ENCODE peak calls at places on chromosomes 13 and 19, in eight cellular contexts. One of them, this sample, is unnamed.

GRCh38 chr19:13120817-13121216 is 2.8 kb downstream of the NACC1 start:
- DNase-seq in AG09309: peak
- DNase-seq in HepG2: no peak
- DNase-seq in brain microvascular endothelial cell: peak
- DNase-seq in WTC11: no peak
- DNase-seq in fibroblast of villous mesenchyme: peak
- DNase-seq in retinal pigment epithelial cell: no peak
- DNase-seq in uterus: no peak
- DNase-seq in this sample: peak

GRCh38 chr13:27201661-27202060 is 30.1 kb upstream of the USP12 start:
- DNase-seq in AG09309: no peak
- DNase-seq in HepG2: no peak
- DNase-seq in brain microvascular endothelial cell: no peak
- DNase-seq in WTC11: no peak
- DNase-seq in fibroblast of villous mesenchyme: no peak
- DNase-seq in retinal pigment epithelial cell: no peak
- DNase-seq in uterus: no peak
- DNase-seq in this sample: peak

GRCh38 chr13:26619321-26619720 is 61.8 kb downstream of the WASF3 start:
- DNase-seq in AG09309: peak
- DNase-seq in HepG2: no peak
- DNase-seq in brain microvascular endothelial cell: peak
- DNase-seq in WTC11: no peak
- DNase-seq in fibroblast of villous mesenchyme: peak
- DNase-seq in retinal pigment epithelial cell: no peak
- DNase-seq in uterus: no peak
- DNase-seq in this sample: peak

GRCh38 chr13:37884674-37885073 is 15.1 kb upstream of the TRPC4 start:
- DNase-seq in AG09309: no peak
- DNase-seq in HepG2: no peak
- DNase-seq in brain microvascular endothelial cell: no peak
- DNase-seq in WTC11: no peak
- DNase-seq in fibroblast of villous mesenchyme: no peak
- DNase-seq in retinal pigment epithelial cell: peak
- DNase-seq in uterus: no peak
- DNase-seq in this sample: no peak

GRCh38 chr13:42272115-42272756 is at the start of gene AKAP11:
- DNase-seq in AG09309: no peak
- DNase-seq in HepG2: peak
- DNase-seq in brain microvascular endothelial cell: peak
- DNase-seq in WTC11: peak
- DNase-seq in fibroblast of villous mesenchyme: peak
- DNase-seq in retinal pigment epithelial cell: no peak
- DNase-seq in uterus: peak
- DNase-seq in this sample: peak

GRCh38 chr13:23956106-23956505 is 58.8 kb upstream of the C1QTNF9B start:
- DNase-seq in AG09309: no peak
- DNase-seq in HepG2: no peak
- DNase-seq in brain microvascular endothelial cell: peak
- DNase-seq in WTC11: no peak
- DNase-seq in fibroblast of villous mesenchyme: peak
- DNase-seq in retinal pigment epithelial cell: peak
- DNase-seq in uterus: no peak
- DNase-seq in this sample: peak

GRCh38 chr13:47869780-47870179 is 131.3 kb downstream of the SUCLA2 start:
- DNase-seq in AG09309: no peak
- DNase-seq in HepG2: no peak
- DNase-seq in brain microvascular endothelial cell: no peak
- DNase-seq in WTC11: no peak
- DNase-seq in fibroblast of villous mesenchyme: no peak
- DNase-seq in retinal pigment epithelial cell: no peak
- DNase-seq in uterus: no peak
- DNase-seq in this sample: no peak

GRCh38 chr13:37621811-37622361 is 23.3 kb upstream of the POSTN start:
- DNase-seq in AG09309: peak
- DNase-seq in HepG2: no peak
- DNase-seq in brain microvascular endothelial cell: no peak
- DNase-seq in WTC11: no peak
- DNase-seq in fibroblast of villous mesenchyme: peak
- DNase-seq in retinal pigment epithelial cell: no peak
- DNase-seq in uterus: peak
- DNase-seq in this sample: peak

GRCh38 chr13:21672811-21673591 is 2.1 kb downstream of the FGF9 start:
- DNase-seq in AG09309: no peak
- DNase-seq in HepG2: no peak
- DNase-seq in brain microvascular endothelial cell: no peak
- DNase-seq in WTC11: no peak
- DNase-seq in fibroblast of villous mesenchyme: peak
- DNase-seq in retinal pigment epithelial cell: no peak
- DNase-seq in uterus: no peak
- DNase-seq in this sample: no peak

GRCh38 chr19:39531834-39532232 is 819 bp downstream of the EID2B start:
- DNase-seq in AG09309: no peak
- DNase-seq in HepG2: no peak
- DNase-seq in brain microvascular endothelial cell: no peak
- DNase-seq in WTC11: no peak
- DNase-seq in fibroblast of villous mesenchyme: peak
- DNase-seq in retinal pigment epithelial cell: no peak
- DNase-seq in uterus: no peak
- DNase-seq in this sample: no peak

GRCh38 chr19:31518216-31518615 is 169.0 kb upstream of the TSHZ3 start:
- DNase-seq in AG09309: no peak
- DNase-seq in HepG2: no peak
- DNase-seq in brain microvascular endothelial cell: no peak
- DNase-seq in WTC11: no peak
- DNase-seq in fibroblast of villous mesenchyme: no peak
- DNase-seq in retinal pigment epithelial cell: no peak
- DNase-seq in uterus: no peak
- DNase-seq in this sample: no peak

GRCh38 chr19:3555653-3556422 is 1.5 kb downstream of the MFSD12 start:
- DNase-seq in AG09309: no peak
- DNase-seq in HepG2: no peak
- DNase-seq in brain microvascular endothelial cell: no peak
- DNase-seq in WTC11: no peak
- DNase-seq in fibroblast of villous mesenchyme: no peak
- DNase-seq in retinal pigment epithelial cell: no peak
- DNase-seq in uterus: no peak
- DNase-seq in this sample: no peak

GRCh38 chr13:95677564-95678386 is 836 bp downstream of the DNAJC3 start:
- DNase-seq in AG09309: no peak
- DNase-seq in HepG2: no peak
- DNase-seq in brain microvascular endothelial cell: no peak
- DNase-seq in WTC11: peak
- DNase-seq in fibroblast of villous mesenchyme: peak
- DNase-seq in retinal pigment epithelial cell: no peak
- DNase-seq in uterus: peak
- DNase-seq in this sample: peak

DNA sequence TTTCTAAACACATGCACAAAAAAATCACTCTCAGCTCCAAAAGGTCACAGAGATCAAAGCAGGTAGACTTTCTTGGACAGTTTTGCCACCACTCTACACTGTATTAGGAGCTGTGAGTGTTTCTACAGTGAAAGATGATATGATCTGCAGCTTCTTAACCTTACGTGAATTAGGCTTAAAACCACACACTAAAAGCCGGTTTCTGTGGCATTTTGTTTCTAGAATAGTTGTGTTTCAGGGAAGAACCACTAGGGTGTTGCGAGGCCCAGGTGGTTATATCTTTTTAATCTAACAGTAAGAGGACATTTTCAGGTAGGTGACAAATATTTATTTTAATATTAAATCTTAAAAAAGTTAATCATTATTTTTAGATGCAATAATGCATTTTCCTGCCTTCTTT is 216.4 kb downstream of the KLF5 start:
- DNase-seq in AG09309: no peak
- DNase-seq in HepG2: no peak
- DNase-seq in brain microvascular endothelial cell: no peak
- DNase-seq in WTC11: no peak
- DNase-seq in fibroblast of villous mesenchyme: no peak
- DNase-seq in retinal pigment epithelial cell: no peak
- DNase-seq in uterus: no peak
- DNase-seq in this sample: no peak
- TF ChIP-seq CTCF in AG09309: no peak
- TF ChIP-seq CTCF in HepG2: no peak
- TF ChIP-seq CTCF in brain microvascular endothelial cell: no peak
- TF ChIP-seq CTCF in WTC11: no peak
- TF ChIP-seq CTCF in fibroblast of villous mesenchyme: no peak
- TF ChIP-seq CTCF in retinal pigment epithelial cell: peak
- TF ChIP-seq CTCF in uterus: no peak
- TF ChIP-seq CTCF in this sample: no peak

DNA sequence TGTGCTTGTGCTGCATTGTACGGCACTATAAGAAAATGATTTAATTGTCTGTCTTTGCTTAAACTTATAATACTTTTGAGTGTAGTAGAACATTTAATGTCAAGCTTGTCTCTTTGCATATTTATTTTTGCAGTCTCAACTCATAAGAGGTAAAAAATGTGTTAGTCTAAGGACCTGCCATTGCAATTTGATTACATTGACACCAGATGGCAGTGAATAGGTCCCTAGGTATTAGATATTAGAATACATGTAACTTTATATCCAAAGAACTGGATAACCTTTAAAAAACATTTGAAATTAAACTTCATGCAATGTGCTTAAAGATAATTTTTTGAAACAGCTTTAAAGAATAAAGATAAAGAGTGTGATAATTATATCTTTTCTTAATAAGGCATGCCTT is 1421.3 kb downstream of the OLFM4 start:
- DNase-seq in AG09309: no peak
- DNase-seq in HepG2: no peak
- DNase-seq in brain microvascular endothelial cell: no peak
- DNase-seq in WTC11: no peak
- DNase-seq in fibroblast of villous mesenchyme: no peak
- DNase-seq in retinal pigment epithelial cell: no peak
- DNase-seq in uterus: no peak
- DNase-seq in this sample: no peak
- TF ChIP-seq CTCF in AG09309: no peak
- TF ChIP-seq CTCF in HepG2: no peak
- TF ChIP-seq CTCF in brain microvascular endothelial cell: no peak
- TF ChIP-seq CTCF in WTC11: no peak
- TF ChIP-seq CTCF in fibroblast of villous mesenchyme: no peak
- TF ChIP-seq CTCF in retinal pigment epithelial cell: peak
- TF ChIP-seq CTCF in uterus: no peak
- TF ChIP-seq CTCF in this sample: no peak

DNA sequence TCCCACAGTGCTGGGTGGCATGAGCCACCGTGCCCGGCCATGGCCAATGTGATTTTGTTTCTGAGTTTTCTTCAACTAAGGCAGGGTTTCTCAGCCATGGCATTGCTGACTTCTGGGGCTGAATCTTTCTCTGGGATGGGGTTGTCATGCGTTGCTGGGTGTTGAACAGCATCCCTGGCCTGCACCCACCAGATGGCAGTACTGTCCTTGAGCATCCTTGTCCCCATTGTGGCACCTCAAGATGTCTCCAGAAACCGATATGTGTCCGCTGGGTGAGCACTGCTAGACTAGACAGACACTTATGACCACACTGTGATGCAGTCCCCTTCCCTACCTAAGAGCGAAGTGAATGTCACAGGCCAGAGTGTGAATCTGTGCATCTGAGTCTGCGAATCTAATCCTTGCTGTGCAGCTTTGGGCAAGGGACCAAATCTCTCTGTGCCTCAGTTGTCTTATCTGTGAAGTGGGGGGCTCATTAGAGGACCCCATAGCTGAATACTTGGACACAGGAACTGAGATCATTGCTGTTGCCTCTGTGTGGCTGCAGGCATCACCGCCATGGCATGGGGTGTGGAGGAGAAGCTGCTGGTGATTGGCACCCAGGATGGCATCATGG is 50.3 kb upstream of the SIN3B start:
- DNase-seq in AG09309: no peak
- DNase-seq in HepG2: peak
- DNase-seq in brain microvascular endothelial cell: peak
- DNase-seq in WTC11: peak
- DNase-seq in fibroblast of villous mesenchyme: peak
- DNase-seq in retinal pigment epithelial cell: no peak
- DNase-seq in uterus: peak
- DNase-seq in this sample: peak
- TF ChIP-seq CTCF in AG09309: peak
- TF ChIP-seq CTCF in HepG2: peak
- TF ChIP-seq CTCF in brain microvascular endothelial cell: peak
- TF ChIP-seq CTCF in WTC11: peak
- TF ChIP-seq CTCF in fibroblast of villous mesenchyme: peak
- TF ChIP-seq CTCF in retinal pigment epithelial cell: peak
- TF ChIP-seq CTCF in uterus: peak
- TF ChIP-seq CTCF in this sample: peak

GRCh38 chr19:11578342-11579142 is 1.1 kb upstream of the ACP5 start:
- DNase-seq in AG09309: no peak
- DNase-seq in HepG2: peak
- DNase-seq in brain microvascular endothelial cell: no peak
- DNase-seq in WTC11: peak
- DNase-seq in fibroblast of villous mesenchyme: peak
- DNase-seq in retinal pigment epithelial cell: no peak
- DNase-seq in uterus: no peak
- DNase-seq in this sample: no peak

GRCh38 chr19:11577451-11578341 is at the start of gene ACP5:
- DNase-seq in AG09309: no peak
- DNase-seq in HepG2: no peak
- DNase-seq in brain microvascular endothelial cell: no peak
- DNase-seq in WTC11: no peak
- DNase-seq in fibroblast of villous mesenchyme: peak
- DNase-seq in retinal pigment epithelial cell: no peak
- DNase-seq in uterus: no peak
- DNase-seq in this sample: peak

GRCh38 chr19:11576186-11576585 is 1.3 kb downstream of the ACP5 start:
- DNase-seq in AG09309: no peak
- DNase-seq in HepG2: no peak
- DNase-seq in brain microvascular endothelial cell: no peak
- DNase-seq in WTC11: no peak
- DNase-seq in fibroblast of villous mesenchyme: no peak
- DNase-seq in retinal pigment epithelial cell: no peak
- DNase-seq in uterus: no peak
- DNase-seq in this sample: no peak

GRCh38 chr19:11580665-11581418 is 3.4 kb upstream of the ACP5 start:
- DNase-seq in AG09309: no peak
- DNase-seq in HepG2: no peak
- DNase-seq in brain microvascular endothelial cell: peak
- DNase-seq in WTC11: no peak
- DNase-seq in fibroblast of villous mesenchyme: no peak
- DNase-seq in retinal pigment epithelial cell: no peak
- DNase-seq in uterus: no peak
- DNase-seq in this sample: no peak

DNA sequence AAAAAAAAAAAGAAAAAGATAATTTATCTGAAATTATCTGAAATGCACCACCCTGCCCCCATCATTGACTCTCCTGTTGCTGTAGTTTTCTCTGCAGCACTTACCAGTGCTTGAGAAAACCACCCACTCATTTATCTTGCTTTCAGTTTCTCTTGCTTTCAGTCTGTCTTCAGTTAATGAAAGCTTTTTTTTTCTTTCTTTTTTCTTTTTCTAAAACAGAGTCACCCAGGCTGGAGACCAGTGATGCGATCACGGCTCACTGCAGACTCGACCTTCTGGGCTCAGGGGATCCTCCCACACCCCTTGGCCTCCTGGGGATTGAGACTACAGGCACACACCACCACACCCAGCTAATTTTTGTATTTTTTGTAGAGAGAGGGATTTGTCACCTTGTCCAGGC is 4.3 kb upstream of the ACP5 start:
- DNase-seq in AG09309: no peak
- DNase-seq in HepG2: no peak
- DNase-seq in brain microvascular endothelial cell: peak
- DNase-seq in WTC11: no peak
- DNase-seq in fibroblast of villous mesenchyme: peak
- DNase-seq in retinal pigment epithelial cell: no peak
- DNase-seq in uterus: no peak
- DNase-seq in this sample: peak
- TF ChIP-seq CTCF in AG09309: no peak
- TF ChIP-seq CTCF in HepG2: no peak
- TF ChIP-seq CTCF in brain microvascular endothelial cell: no peak
- TF ChIP-seq CTCF in WTC11: no peak
- TF ChIP-seq CTCF in fibroblast of villous mesenchyme: no peak
- TF ChIP-seq CTCF in retinal pigment epithelial cell: no peak
- TF ChIP-seq CTCF in uterus: no peak
- TF ChIP-seq CTCF in this sample: no peak

GRCh38 chr13:40152145-40152544 is 496.7 kb downstream of the COG6 start:
- DNase-seq in AG09309: peak
- DNase-seq in HepG2: no peak
- DNase-seq in brain microvascular endothelial cell: peak
- DNase-seq in WTC11: no peak
- DNase-seq in fibroblast of villous mesenchyme: peak
- DNase-seq in retinal pigment epithelial cell: peak
- DNase-seq in uterus: no peak
- DNase-seq in this sample: peak
- TF ChIP-seq CTCF in AG09309: peak
- TF ChIP-seq CTCF in HepG2: no peak
- TF ChIP-seq CTCF in brain microvascular endothelial cell: peak
- TF ChIP-seq CTCF in WTC11: no peak
- TF ChIP-seq CTCF in fibroblast of villous mesenchyme: peak
- TF ChIP-seq CTCF in retinal pigment epithelial cell: peak
- TF ChIP-seq CTCF in uterus: no peak
- TF ChIP-seq CTCF in this sample: peak